ENCODE peak calls at places on chromosome 18, in nine cellular contexts. T is Calu3, X is nephron progenitor cell, G is astrocyte of the cerebellum, P is endothelial cell, U is fibroblast of mammary gland, O is WTC11, Q is GM12865, I is IMR-90. M is an unnamed sample.

GRCh38 chr18:26458526-26459232 is 89.7 kb downstream of the KCTD1 start:
- DNase-seq in T (no peak), X (no peak), G (no peak), P (no peak), U (peak; percentile 76), O (no peak), Q (peak; percentile 82), I (peak; percentile 80), M (no peak)

GRCh38 chr18:58788470-58788869 is 76.2 kb upstream of the ZNF532 start:
- DNase-seq in T (no peak), X (no peak), G (no peak), P (no peak), U (no peak), O (no peak), Q (no peak), I (no peak), M (no peak)

GRCh38 chr18:74284501-74285004 is 7.2 kb downstream of the CYB5A start:
- DNase-seq in T (no peak), X (no peak), G (no peak), P (no peak), U (no peak), O (no peak), Q (no peak), I (no peak), M (no peak)

GRCh38 chr18:9613550-9614400 is 584 bp downstream of the PPP4R1 start:
- DNase-seq in T (peak; percentile 69), X (peak; percentile 70), G (no peak), P (peak; percentile 77), U (no peak), O (peak; percentile 54), Q (peak; percentile 62), I (peak; percentile 27), M (no peak)

GRCh38 chr18:3248670-3249359 is 1.2 kb downstream of the MYL12A start:
- DNase-seq in T (peak; percentile 30), X (no peak), G (no peak), P (no peak), U (peak; percentile 51), O (no peak), Q (peak; percentile 86), I (peak; percentile 57), M (no peak)

GRCh38 chr18:54116541-54117257 is 107.8 kb downstream of the MBD2 start:
- DNase-seq in T (no peak), X (no peak), G (no peak), P (no peak), U (no peak), O (no peak), Q (no peak), I (no peak), M (no peak)

GRCh38 chr18:59861009-59861408 is 38.8 kb upstream of the PMAIP1 start:
- DNase-seq in T (no peak), X (no peak), G (no peak), P (no peak), U (peak; percentile 35), O (no peak), Q (no peak), I (peak; percentile 63), M (no peak)

GRCh38 chr18:74252032-74252380 is 39.8 kb downstream of the CYB5A start:
- DNase-seq in T (no peak), X (no peak), G (no peak), P (no peak), U (peak; percentile 85), O (no peak), Q (no peak), I (peak; percentile 53), M (no peak)

GRCh38 chr18:21243041-21243431 is 1.0 kb downstream of the GREB1L start:
- DNase-seq in T (peak; percentile 15), X (no peak), G (no peak), P (peak; percentile 28), U (peak; percentile 21), O (peak; percentile 24), Q (no peak), I (no peak), M (no peak)

GRCh38 chr18:58046087-58046793 is 2.2 kb downstream of the NEDD4L start:
- DNase-seq in T (no peak), X (no peak), G (no peak), P (no peak), U (no peak), O (no peak), Q (no peak), I (no peak), M (no peak)

GRCh38 chr18:9802774-9803697 is 82.7 kb upstream of the TXNDC2 start:
- DNase-seq in T (no peak), X (no peak), G (no peak), P (no peak), U (peak; percentile 27), O (no peak), Q (no peak), I (peak; percentile 26), M (no peak)

GRCh38 chr18:33757037-33757436 is 179.0 kb downstream of the ASXL3 start:
- DNase-seq in T (no peak), X (no peak), G (no peak), P (no peak), U (peak; percentile 86), O (no peak), Q (no peak), I (peak; percentile 55), M (no peak)

GRCh38 chr18:75041586-75041985 is 167.4 kb downstream of the PTGR3 start:
- DNase-seq in T (no peak), X (no peak), G (peak; percentile 15), P (no peak), U (peak; percentile 49), O (no peak), Q (peak; percentile 16), I (peak; percentile 50), M (no peak)

GRCh38 chr18:27061488-27062095 is 123.5 kb downstream of the CHST9 start:
- DNase-seq in T (no peak), X (no peak), G (no peak), P (no peak), U (no peak), O (no peak), Q (no peak), I (no peak), M (no peak)

GRCh38 chr18:8705941-8706544 is 687 bp downstream of the MTCL1 start:
- DNase-seq in T (peak; percentile 28), X (peak; percentile 54), G (no peak), P (peak; percentile 21), U (no peak), O (peak; percentile 19), Q (no peak), I (no peak), M (no peak)

GRCh38 chr18:62554083-62554815 is 31.4 kb downstream of the ZCCHC2 start:
- DNase-seq in T (no peak), X (no peak), G (no peak), P (no peak), U (no peak), O (no peak), Q (peak; percentile 17), I (no peak), M (no peak)

GRCh38 chr18:75548353-75548752 is 120.8 kb upstream of the SMIM21 start:
- DNase-seq in T (peak; percentile 9), X (peak; percentile 53), G (no peak), P (no peak), U (no peak), O (peak; percentile 41), Q (peak; percentile 26), I (no peak), M (no peak)

GRCh38 chr18:45340884-45341283 is 274.4 kb upstream of the SLC14A2 start:
- DNase-seq in T (no peak), X (no peak), G (no peak), P (no peak), U (no peak), O (no peak), Q (no peak), I (no peak), M (no peak)

GRCh38 chr18:45342653-45343052 is 272.6 kb upstream of the SLC14A2 start:
- DNase-seq in T (no peak), X (no peak), G (no peak), P (no peak), U (no peak), O (no peak), Q (no peak), I (no peak), M (no peak)

GRCh38 chr18:45339819-45340550 is 275.3 kb upstream of the SLC14A2 start:
- DNase-seq in T (no peak), X (no peak), G (no peak), P (no peak), U (no peak), O (no peak), Q (no peak), I (no peak), M (no peak)

GRCh38 chr18:45342166-45342565 is 273.1 kb upstream of the SLC14A2 start:
- DNase-seq in T (no peak), X (no peak), G (no peak), P (no peak), U (no peak), O (no peak), Q (no peak), I (no peak), M (no peak)

GRCh38 chr18:45341454-45341853 is 273.8 kb upstream of the SLC14A2 start:
- DNase-seq in T (no peak), X (no peak), G (no peak), P (no peak), U (no peak), O (no peak), Q (no peak), I (no peak), M (no peak)
- TF ChIP-seq CTCF in T (peak; percentile 25), X (no peak), G (no peak), P (peak; percentile 40), U (no peak), O (no peak), Q (no peak), I (no peak), M (no peak)

DNA sequence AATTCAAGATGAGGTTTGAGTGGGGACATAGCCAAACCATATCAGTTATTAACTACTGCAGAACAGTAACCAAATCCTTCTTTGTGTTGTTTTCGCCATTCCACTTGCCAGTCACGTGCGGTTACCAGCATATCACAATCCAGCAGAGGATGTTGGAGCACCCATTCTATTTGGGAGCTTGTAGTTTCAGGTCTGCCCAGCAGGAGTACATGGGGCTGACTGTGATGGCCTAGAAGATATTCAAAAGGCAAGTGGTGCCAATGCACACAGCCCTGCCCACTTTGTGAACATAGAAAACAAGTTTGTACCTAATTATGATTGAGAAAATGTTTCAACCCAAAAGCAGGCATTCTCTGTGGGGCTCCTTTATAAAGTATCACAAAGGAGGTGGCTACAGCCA is 57.0 kb downstream of the ZNF519 start:
- DNase-seq in T (no peak), X (no peak), G (no peak), P (no peak), U (no peak), O (no peak), Q (no peak), I (no peak), M (no peak)
- TF ChIP-seq CTCF in T (no peak), X (no peak), G (no peak), P (peak; percentile 12), U (no peak), O (no peak), Q (no peak), I (no peak), M (no peak)

GRCh38 chr18:28152354-28152753 is 24.6 kb downstream of the CDH2 start:
- DNase-seq in T (no peak), X (no peak), G (no peak), P (no peak), U (no peak), O (no peak), Q (no peak), I (no peak), M (no peak)
- TF ChIP-seq CTCF in T (no peak), X (no peak), G (no peak), P (no peak), U (no peak), O (no peak), Q (no peak), I (no peak), M (no peak)

GRCh38 chr18:49021433-49022129 is 70.8 kb upstream of the SMAD7 start:
- DNase-seq in T (peak; percentile 85), X (no peak), G (no peak), P (peak; percentile 52), U (peak; percentile 41), O (peak; percentile 86), Q (peak; percentile 75), I (peak; percentile 33), M (no peak)
- TF ChIP-seq CTCF in T (peak; percentile 61), X (no peak), G (peak; percentile 33), P (peak; percentile 29), U (peak; percentile 50), O (peak; percentile 44), Q (peak; percentile 59), I (peak; percentile 53), M (peak; percentile 39)